ENCODE peak calls at places on chromosomes 6 and 20, in seven cellular contexts. U, Z, R, D, M, Y and X are unnamed samples.

GRCh38 chr6:17584241-17584803 is 15.8 kb upstream of the FAM8A1 start:
- DNase-seq in D (no peak), U (peak), M (peak), Y (peak), R (no peak), Z (peak), X (no peak)

GRCh38 chr6:32370510-32370909 is 1.2 kb downstream of the TSBP1 start:
- DNase-seq in U (no peak), Z (peak), R (no peak), Y (no peak), D (no peak), M (no peak), X (no peak)

GRCh38 chr20:3270051-3270450 is 31.1 kb upstream of the SLC4A11 start:
- DNase-seq in R (no peak), M (no peak), Y (no peak), D (no peak), U (no peak), Z (no peak), X (no peak)

GRCh38 chr20:13274311-13274965 is 53.4 kb downstream of the ISM1 start:
- DNase-seq in D (no peak), R (no peak), Y (no peak), M (peak), U (no peak), Z (no peak), X (no peak)

GRCh38 chr20:36373089-36373488 is 67.0 kb downstream of the DLGAP4 start:
- DNase-seq in U (no peak), Z (no peak), M (no peak), R (no peak), Y (no peak), D (no peak), X (no peak)

GRCh38 chr20:61045091-61045490 is 207.0 kb upstream of the CDH4 start:
- DNase-seq in Z (no peak), R (no peak), D (no peak), Y (no peak), M (no peak), U (no peak), X (no peak)

GRCh38 chr6:75431379-75431778 is 62.2 kb downstream of the FILIP1 start:
- DNase-seq in Y (no peak), U (no peak), Z (no peak), M (peak), R (no peak), D (no peak), X (no peak)

GRCh38 chr6:133953634-133954415 is 801 bp downstream of the TBPL1 start:
- DNase-seq in M (no peak), Y (no peak), R (no peak), Z (no peak), D (no peak), U (no peak), X (no peak)

GRCh38 chr6:42532038-42532669 is 31.7 kb upstream of the UBR2 start:
- DNase-seq in Y (peak), D (no peak), R (no peak), M (peak), Z (peak), U (peak), X (no peak)

GRCh38 chr6:123329337-123329736 is 307.4 kb downstream of the TRDN start:
- DNase-seq in Y (no peak), R (no peak), U (no peak), M (no peak), D (no peak), Z (no peak), X (no peak)

GRCh38 chr6:21441386-21441785 is 152.2 kb upstream of the SOX4 start:
- DNase-seq in Y (no peak), Z (peak), U (no peak), M (no peak), D (no peak), R (no peak), X (no peak)

GRCh38 chr20:50690562-50690978 is 772 bp downstream of the RIPOR3 start:
- DNase-seq in Y (peak), R (no peak), M (no peak), Z (no peak), U (no peak), D (no peak), X (no peak)

GRCh38 chr20:43532416-43533055 is 25.0 kb downstream of the L3MBTL1 start:
- DNase-seq in Y (no peak), R (no peak), M (no peak), D (no peak), Z (no peak), U (no peak), X (no peak)

GRCh38 chr20:35353646-35354045 is 58.1 kb downstream of the UQCC1 start:
- DNase-seq in U (no peak), R (no peak), D (no peak), Y (no peak), M (no peak), Z (no peak), X (no peak)

GRCh38 chr20:48285656-48286055 is 500.4 kb upstream of the SULF2 start:
- DNase-seq in D (no peak), M (no peak), Y (no peak), Z (no peak), U (no peak), R (no peak), X (no peak)

GRCh38 chr6:22631101-22631500 is 61.7 kb downstream of the HDGFL1 start:
- DNase-seq in M (no peak), Y (no peak), U (no peak), R (peak), Z (peak), D (peak), X (no peak)

GRCh38 chr6:43171284-43172126 is 436 bp downstream of the SRF start:
- DNase-seq in Z (no peak), Y (peak), M (no peak), U (no peak), R (peak), D (peak), X (peak)

GRCh38 chr6:77607004-77607403 is 45.8 kb upstream of the MEI4 start:
- DNase-seq in U (no peak), Z (no peak), R (no peak), M (no peak), D (no peak), Y (no peak), X (no peak)

GRCh38 chr20:18011482-18011881 is 42.7 kb downstream of the MGME1 start:
- DNase-seq in Y (no peak), D (no peak), U (no peak), M (no peak), Z (no peak), R (no peak), X (no peak)

GRCh38 chr6:20211037-20211940 is 980 bp downstream of the MBOAT1 start:
- DNase-seq in D (no peak), Y (no peak), U (no peak), M (no peak), Z (no peak), R (no peak), X (no peak)

GRCh38 chr6:167713088-167713475 is 113.6 kb upstream of the AFDN start:
- DNase-seq in D (no peak), U (no peak), M (no peak), Z (no peak), Y (no peak), R (no peak), X (no peak)

GRCh38 chr20:5168582-5169396 is 42.0 kb downstream of the CDS2 start:
- DNase-seq in Z (peak), R (peak), D (no peak), Y (peak), M (peak), U (no peak), X (no peak)

GRCh38 chr6:139636391-139636790 is 261.9 kb upstream of the CITED2 start:
- DNase-seq in U (no peak), Z (no peak), Y (no peak), M (no peak), D (no peak), R (no peak), X (no peak)

GRCh38 chr20:62201173-62202082 is 18.6 kb downstream of the MTG2 start:
- DNase-seq in D (peak), U (no peak), Y (peak), Z (no peak), R (peak), M (no peak), X (no peak)

GRCh38 chr6:26224940-26225847 is 138.0 kb downstream of the HFE start:
- DNase-seq in M (no peak), Z (peak), Y (no peak), D (peak), R (no peak), U (no peak), X (no peak)

GRCh38 chr6:169536446-169537170 is 165.2 kb downstream of the WDR27 start:
- DNase-seq in Z (peak), Y (no peak), U (no peak), D (no peak), R (no peak), M (no peak), X (no peak)

GRCh38 chr6:10583509-10583908 is 62.4 kb downstream of the GCNT2 start:
- DNase-seq in D (no peak), Z (no peak), Y (no peak), R (no peak), U (no peak), M (no peak), X (no peak)

GRCh38 chr20:17227669-17228623 is 1.1 kb downstream of the PCSK2 start:
- DNase-seq in Z (no peak), Y (peak), R (no peak), M (no peak), D (peak), U (no peak), X (no peak)

GRCh38 chr6:74268821-74269600 is 573.0 kb downstream of the CD109 start:
- DNase-seq in R (no peak), M (no peak), Y (no peak), D (no peak), Z (no peak), U (no peak), X (no peak)

GRCh38 chr20:45629496-45630100 is at the start of gene WFDC10A:
- DNase-seq in Y (peak), D (no peak), R (no peak), U (peak), M (peak), Z (peak), X (no peak)

GRCh38 chr6:114714836-114715507 is 372.1 kb upstream of the HS3ST5 start:
- DNase-seq in D (no peak), Y (no peak), Z (no peak), R (no peak), U (no peak), M (no peak), X (no peak)

GRCh38 chr6:142886431-142887170 is 58.4 kb downstream of the HIVEP2 start:
- DNase-seq in Z (peak), D (no peak), M (no peak), R (no peak), U (no peak), Y (peak), X (no peak)

GRCh38 chr6:54266400-54266923 is 41.8 kb upstream of the TINAG start:
- DNase-seq in Y (peak), U (no peak), R (no peak), D (no peak), Z (no peak), M (no peak), X (no peak)

GRCh38 chr6:1865585-1865984 is 255.9 kb downstream of the FOXC1 start:
- DNase-seq in Y (no peak), R (no peak), D (no peak), U (no peak), Z (no peak), M (no peak), X (peak)

GRCh38 chr20:4449977-4450715 is 271.6 kb upstream of the PRND start:
- DNase-seq in M (no peak), R (no peak), Y (peak), U (peak), D (no peak), Z (peak), X (no peak)

GRCh38 chr6:145042559-145042958 is 692.8 kb downstream of the EPM2A start:
- DNase-seq in M (no peak), U (no peak), Z (no peak), D (no peak), R (no peak), Y (no peak), X (no peak)

GRCh38 chr6:106527979-106528378 is 101.3 kb downstream of the RTN4IP1 start:
- DNase-seq in M (no peak), D (no peak), Y (no peak), U (peak), R (no peak), Z (peak), X (no peak)

GRCh38 chr6:170167657-170168159 is 123.2 kb downstream of the DLL1 start:
- DNase-seq in Y (no peak), Z (no peak), D (peak), U (no peak), M (peak), R (no peak), X (no peak)

GRCh38 chr6:72661408-72661807 is 39.5 kb downstream of the KCNQ5 start:
- DNase-seq in D (no peak), R (no peak), M (no peak), U (no peak), Y (no peak), Z (no peak), X (no peak)

DNA sequence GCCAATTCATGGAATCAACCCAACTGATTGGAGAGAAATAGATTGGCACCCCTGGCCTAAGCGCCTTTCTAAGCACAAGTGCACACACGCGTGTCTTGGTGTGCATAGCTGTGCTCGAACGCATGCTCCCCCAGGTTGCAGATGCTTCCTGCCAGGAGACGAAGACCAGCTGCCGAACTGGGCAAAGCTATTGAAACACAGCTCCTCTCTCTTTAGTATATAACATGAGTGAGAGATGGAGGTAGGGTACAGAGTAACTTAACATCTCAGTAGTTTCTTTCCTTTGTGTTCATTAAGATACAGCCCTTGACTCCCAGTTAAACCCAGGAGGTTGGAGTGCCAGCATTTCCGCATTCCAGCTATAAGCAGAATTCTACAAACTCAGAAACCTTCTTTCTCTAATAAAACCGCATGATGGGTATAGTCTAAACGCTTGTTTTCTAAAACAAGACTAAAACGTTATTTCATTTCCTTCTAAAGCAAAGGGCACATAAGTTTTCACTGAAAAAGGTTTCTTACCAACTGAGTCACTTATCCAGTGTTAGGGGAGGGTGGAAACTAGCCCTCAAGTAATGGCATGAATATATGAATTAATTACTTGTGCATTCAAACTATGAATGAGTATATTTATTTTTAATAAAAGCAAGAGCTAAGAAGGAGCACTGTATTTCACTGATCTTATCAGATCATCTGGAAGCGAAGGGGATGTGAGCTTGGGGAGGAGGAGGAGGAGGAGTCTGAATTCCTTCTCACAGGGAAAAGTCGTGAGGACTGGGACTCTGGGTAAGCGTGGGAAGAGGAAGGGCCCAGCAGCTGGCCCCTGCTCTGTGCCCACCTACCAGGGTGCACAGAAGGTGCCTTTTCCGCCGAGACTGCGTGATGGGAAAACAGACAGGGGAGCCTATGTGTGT is 179.2 kb downstream of the TMEM242 start:
- DNase-seq in Z (peak), R (no peak), D (peak), U (no peak), M (no peak), Y (no peak), X (no peak)
- H3K27ac ChIP-seq in Z (peak), R (peak), D (peak), U (no peak), M (peak), Y (no peak), X (no peak)

DNA sequence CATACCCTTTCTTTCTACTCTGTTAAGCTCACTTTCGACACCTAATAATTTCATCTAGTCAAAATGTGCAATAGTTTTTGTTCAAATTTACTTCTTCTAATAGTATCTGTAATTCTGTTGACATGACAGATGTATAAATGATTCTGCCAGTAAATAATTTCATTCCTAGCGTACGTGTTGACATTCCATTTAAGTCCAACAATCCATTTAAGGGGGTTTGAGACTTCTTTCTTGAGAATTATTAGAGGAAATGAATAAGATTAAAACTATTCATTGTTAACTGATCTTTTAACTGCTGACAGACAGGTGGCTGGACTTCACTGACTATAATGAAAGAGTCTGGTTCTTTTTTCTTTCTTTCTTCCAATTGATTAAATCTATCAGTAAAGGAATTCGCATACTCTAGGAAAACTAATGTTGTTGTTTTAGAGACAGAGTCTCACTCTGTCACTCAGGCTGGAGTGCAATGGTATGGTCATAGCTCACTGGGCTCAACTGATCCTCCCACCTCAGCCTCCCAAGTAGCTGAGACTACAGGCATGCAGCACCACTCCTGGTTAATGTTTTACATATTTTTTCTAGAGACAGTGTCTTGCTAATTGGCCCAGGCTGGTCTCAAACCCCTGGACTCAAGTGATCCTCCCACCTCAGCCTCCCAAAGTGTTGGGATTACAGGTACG is 55.9 kb downstream of the MAP3K5 start:
- DNase-seq in Z (peak), U (no peak), Y (no peak), D (no peak), M (no peak), R (no peak), X (no peak)
- H3K27ac ChIP-seq in Z (no peak), U (no peak), Y (no peak), D (peak), M (no peak), R (no peak), X (no peak)

GRCh38 chr6:137870286-137870685 is 3.2 kb downstream of the TNFAIP3 start:
- DNase-seq in U (no peak), Y (no peak), D (no peak), Z (no peak), M (no peak), R (no peak), X (no peak)

GRCh38 chr6:137873273-137873762 is 6.3 kb downstream of the TNFAIP3 start:
- DNase-seq in D (peak), M (peak), Y (peak), Z (peak), R (peak), U (no peak), X (no peak)

GRCh38 chr6:137870744-137871247 is 3.7 kb downstream of the TNFAIP3 start:
- DNase-seq in U (no peak), Y (no peak), D (no peak), M (no peak), R (no peak), Z (no peak), X (no peak)

GRCh38 chr6:137871299-137871698 is 4.2 kb downstream of the TNFAIP3 start:
- DNase-seq in U (no peak), D (no peak), Y (no peak), R (no peak), Z (no peak), M (no peak), X (no peak)

DNA sequence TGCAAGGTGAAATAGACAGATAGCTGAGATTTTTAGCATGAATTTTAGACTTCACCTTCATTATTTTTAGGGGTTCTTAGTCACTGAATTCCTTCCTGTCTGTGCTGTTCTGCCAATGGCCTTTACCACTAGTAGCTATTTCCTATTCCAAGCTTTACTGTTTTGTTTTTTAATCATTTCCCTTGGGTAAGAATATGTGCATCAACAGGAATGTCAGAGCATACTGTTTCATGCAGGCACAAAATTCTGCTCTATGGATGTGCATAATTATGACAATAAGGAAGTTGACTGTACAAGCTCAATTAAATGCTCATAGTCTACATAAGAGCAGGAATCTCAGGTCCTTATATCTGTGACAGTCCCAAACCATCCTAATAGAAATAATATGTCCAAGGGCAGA is 5.0 kb downstream of the TNFAIP3 start:
- DNase-seq in R (no peak), D (no peak), Z (no peak), Y (no peak), U (no peak), M (no peak), X (no peak)
- H3K27ac ChIP-seq in R (no peak), D (peak), Z (peak), Y (no peak), U (no peak), M (peak), X (no peak)

GRCh38 chr6:89941031-89941775 is 46.9 kb downstream of the GJA10 start:
- DNase-seq in Z (peak), M (no peak), U (no peak), D (peak), Y (no peak), R (peak), X (peak)

GRCh38 chr6:89942601-89943000 is 48.3 kb downstream of the GJA10 start:
- DNase-seq in Z (no peak), M (no peak), U (no peak), R (no peak), Y (no peak), D (no peak), X (no peak)

GRCh38 chr6:89940225-89941027 is 46.2 kb downstream of the GJA10 start:
- DNase-seq in Y (peak), Z (peak), R (peak), D (peak), U (peak), M (peak), X (peak)

GRCh38 chr6:89944181-89944755 is 50.0 kb downstream of the GJA10 start:
- DNase-seq in D (no peak), R (no peak), U (no peak), Y (no peak), M (no peak), Z (peak), X (no peak)

GRCh38 chr6:89941847-89942497 is 47.7 kb downstream of the GJA10 start:
- DNase-seq in D (no peak), U (no peak), R (no peak), M (no peak), Y (no peak), Z (no peak), X (no peak)
- H3K27ac ChIP-seq in D (no peak), U (no peak), R (no peak), M (no peak), Y (no peak), Z (no peak), X (peak)

GRCh38 chr20:22508426-22508825 is 75.9 kb downstream of the FOXA2 start:
- DNase-seq in Y (no peak), Z (no peak), D (no peak), R (no peak), U (no peak), M (no peak), X (no peak)
- H3K27ac ChIP-seq in Y (no peak), Z (no peak), D (no peak), R (no peak), U (no peak), M (no peak), X (no peak)

DNA sequence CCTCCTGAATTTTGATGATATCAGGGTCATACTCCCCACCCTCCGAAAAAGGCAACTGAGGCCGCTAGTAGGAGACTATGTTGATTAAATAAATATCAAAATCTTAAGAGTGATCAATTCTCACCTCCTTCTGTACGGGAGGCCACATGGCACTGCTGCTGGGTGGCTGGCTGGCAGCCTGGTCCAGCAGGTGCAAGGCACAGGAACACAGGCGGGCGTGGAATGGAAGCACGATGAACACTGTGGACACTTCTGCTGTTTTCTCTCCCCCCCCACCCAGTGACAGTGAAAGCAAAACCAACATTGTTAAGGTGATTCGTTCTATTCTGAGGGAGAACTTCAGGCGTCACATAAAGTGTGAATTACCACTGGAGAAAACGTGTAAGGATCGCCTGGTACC is 9.7 kb upstream of the CLDN20 start:
- DNase-seq in U (no peak), Z (no peak), Y (no peak), D (no peak), R (no peak), M (no peak), X (no peak)
- H3K27ac ChIP-seq in U (no peak), Z (no peak), Y (no peak), D (no peak), R (no peak), M (peak), X (no peak)